ENCODE peak calls at places on chromosome 13, in nine cellular contexts. F, E, M, Y, P, I, Q, H and S are unnamed samples.

GRCh38 chr13:49308977-49309408 is 61.3 kb downstream of the CDADC1 start:
- DNase-seq in F (no peak), E (no peak), M (peak), Y (no peak), P (no peak), I (no peak), Q (no peak), H (no peak), S (no peak)

GRCh38 chr13:114166381-114167131 is 12.5 kb upstream of the CFAP97D2 start:
- DNase-seq in F (no peak), E (peak), M (no peak), Y (no peak), P (no peak), I (no peak), Q (no peak), H (no peak), S (no peak)

GRCh38 chr13:82627183-82627582 is 1255.1 kb downstream of the SLITRK1 start:
- DNase-seq in F (peak), E (no peak), M (peak), Y (no peak), P (no peak), I (no peak), Q (no peak), H (no peak), S (no peak)

GRCh38 chr13:98664924-98665637 is 87.4 kb downstream of the SLC15A1 start:
- DNase-seq in F (no peak), E (no peak), M (no peak), Y (no peak), P (no peak), I (no peak), Q (no peak), H (no peak), S (peak)

GRCh38 chr13:33665776-33666175 is 152.2 kb upstream of the RFC3 start:
- DNase-seq in F (no peak), E (no peak), M (no peak), Y (no peak), P (no peak), I (no peak), Q (no peak), H (no peak), S (no peak)

GRCh38 chr13:53445682-53446081 is 417.1 kb downstream of the OLFM4 start:
- DNase-seq in F (no peak), E (no peak), M (no peak), Y (no peak), P (no peak), I (no peak), Q (no peak), H (no peak), S (no peak)

GRCh38 chr13:71149498-71150363 is 717.3 kb downstream of the DACH1 start:
- DNase-seq in F (no peak), E (no peak), M (no peak), Y (no peak), P (no peak), I (no peak), Q (no peak), H (no peak), S (no peak)

GRCh38 chr13:57633141-57633949 is 1.8 kb downstream of the PCDH17 start:
- DNase-seq in F (no peak), E (peak), M (peak), Y (no peak), P (peak), I (no peak), Q (peak), H (no peak), S (no peak)

GRCh38 chr13:99416411-99417121 is 84.7 kb upstream of the TM9SF2 start:
- DNase-seq in F (no peak), E (no peak), M (no peak), Y (no peak), P (no peak), I (no peak), Q (no peak), H (no peak), S (no peak)

GRCh38 chr13:78689011-78689410 is 30.1 kb upstream of the OBI1 start:
- DNase-seq in F (no peak), E (no peak), M (peak), Y (peak), P (no peak), I (no peak), Q (no peak), H (no peak), S (no peak)
- TF ChIP-seq MAX in F (no peak), E (no peak), M (no peak), Y (no peak), P (no peak), I (no peak), Q (no peak), H (no peak), S (no peak)

GRCh38 chr13:42574435-42575311 is 721 bp downstream of the TNFSF11 start:
- DNase-seq in F (no peak), E (peak), M (no peak), Y (no peak), P (no peak), I (no peak), Q (peak), H (no peak), S (no peak)

GRCh38 chr13:42581427-42581826 is 7.5 kb downstream of the TNFSF11 start:
- DNase-seq in F (no peak), E (no peak), M (no peak), Y (no peak), P (no peak), I (no peak), Q (no peak), H (no peak), S (no peak)

GRCh38 chr13:42577538-42577937 is 3.6 kb downstream of the TNFSF11 start:
- DNase-seq in F (no peak), E (no peak), M (no peak), Y (no peak), P (no peak), I (no peak), Q (no peak), H (no peak), S (no peak)

GRCh38 chr13:42575938-42576337 is 2.0 kb downstream of the TNFSF11 start:
- DNase-seq in F (no peak), E (no peak), M (no peak), Y (no peak), P (no peak), I (no peak), Q (no peak), H (no peak), S (no peak)

DNA sequence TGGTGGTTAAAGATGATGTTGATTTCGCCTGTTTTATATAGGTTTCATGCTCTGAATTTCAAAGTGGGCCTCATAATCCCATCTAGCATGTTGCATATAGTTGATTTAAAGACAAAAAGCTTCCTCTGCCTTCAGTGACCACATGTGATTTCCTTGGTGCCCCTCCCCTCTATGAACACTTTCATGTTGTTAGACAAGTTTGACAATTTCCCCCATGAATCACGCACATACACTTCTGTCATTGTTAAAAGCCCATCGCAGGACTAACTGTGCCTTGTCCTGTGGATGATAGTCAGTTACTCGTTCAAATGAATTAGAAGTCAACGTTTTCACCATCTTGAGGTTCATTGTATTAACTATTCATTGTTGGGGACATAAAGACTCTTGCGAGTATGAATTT is 6.7 kb downstream of the TNFSF11 start:
- DNase-seq in F (no peak), E (no peak), M (no peak), Y (no peak), P (no peak), I (no peak), Q (no peak), H (no peak), S (no peak)
- TF ChIP-seq MAX in F (no peak), E (no peak), M (no peak), Y (no peak), P (no peak), I (no peak), Q (no peak), H (no peak), S (no peak)

GRCh38 chr13:101451641-101452040 is 834 bp upstream of the ITGBL1 start:
- DNase-seq in F (no peak), E (no peak), M (no peak), Y (no peak), P (no peak), I (no peak), Q (no peak), H (no peak), S (no peak)
- TF ChIP-seq MAX in F (no peak), E (no peak), M (no peak), Y (no peak), P (no peak), I (no peak), Q (no peak), H (no peak), S (no peak)

GRCh38 chr13:20148501-20149183 is 12.2 kb downstream of the GJA3 start:
- DNase-seq in F (no peak), E (no peak), M (no peak), Y (no peak), P (no peak), I (no peak), Q (no peak), H (no peak), S (no peak)

GRCh38 chr13:20150561-20150960 is 10.3 kb downstream of the GJA3 start:
- DNase-seq in F (no peak), E (no peak), M (no peak), Y (no peak), P (peak), I (no peak), Q (no peak), H (no peak), S (no peak)

GRCh38 chr13:20151612-20152011 is 9.2 kb downstream of the GJA3 start:
- DNase-seq in F (no peak), E (no peak), M (no peak), Y (no peak), P (no peak), I (no peak), Q (no peak), H (no peak), S (no peak)

GRCh38 chr13:20149762-20150161 is 11.1 kb downstream of the GJA3 start:
- DNase-seq in F (no peak), E (no peak), M (no peak), Y (no peak), P (no peak), I (no peak), Q (no peak), H (no peak), S (no peak)

DNA sequence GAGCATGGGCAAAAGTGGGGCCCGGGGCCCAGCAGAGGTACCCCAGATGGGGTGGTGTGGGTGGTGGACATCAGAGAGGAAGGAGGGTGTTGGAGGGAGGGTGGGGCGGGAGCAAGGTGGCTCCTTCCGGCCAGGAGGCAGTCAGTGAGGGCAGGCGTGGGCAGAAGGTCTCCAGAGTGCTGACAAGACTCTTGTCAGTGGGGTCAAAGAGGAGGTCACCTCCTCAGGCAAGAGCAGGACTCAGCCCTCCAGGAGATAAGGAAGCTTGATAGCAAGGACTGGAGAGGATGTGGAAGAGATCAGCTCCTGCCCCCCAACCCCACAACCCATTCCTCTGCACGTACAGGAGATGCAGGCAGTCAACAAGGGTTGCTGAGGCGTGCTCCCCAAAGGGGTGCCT is 9.8 kb downstream of the GJA3 start:
- DNase-seq in F (no peak), E (no peak), M (no peak), Y (no peak), P (no peak), I (no peak), Q (no peak), H (peak), S (no peak)
- TF ChIP-seq MAX in F (no peak), E (no peak), M (no peak), Y (no peak), P (no peak), I (no peak), Q (no peak), H (no peak), S (no peak)